ENCODE peak calls at places on chromosomes 1 and 21, in nine cellular contexts. One of them, this sample, is unnamed.

GRCh38 chr1:207097871-207098324 is 6.1 kb upstream of the C4BPA start:
- DNase-seq in amniotic stem cell: no peak
- DNase-seq in WERI-Rb-1: no peak
- DNase-seq in GM12864: peak
- DNase-seq in amniotic epithelial cell: peak
- DNase-seq in NCI-H1092: no peak
- DNase-seq in stimulated activated CD4-positive, alpha-beta T cell treated with anti-CD3 and anti-CD28 coated beads, TNF-alpha, amount 100 ng/mL, for 1 hour: no peak
- DNase-seq in HEK293T: no peak
- DNase-seq in T1000: no peak
- DNase-seq in this sample: no peak

GRCh38 chr1:34060901-34061415 is 104.1 kb downstream of the CSMD2 start:
- DNase-seq in stimulated activated CD4-positive, alpha-beta T cell treated with anti-CD3 and anti-CD28 coated beads, TNF-alpha, amount 100 ng/mL, for 1 hour: no peak
- DNase-seq in T1000: no peak
- DNase-seq in NCI-H1092: no peak
- DNase-seq in WERI-Rb-1: no peak
- DNase-seq in GM12864: no peak
- DNase-seq in amniotic epithelial cell: no peak
- DNase-seq in HEK293T: no peak
- DNase-seq in amniotic stem cell: no peak
- DNase-seq in this sample: no peak

GRCh38 chr1:59831529-59831928 is 16.8 kb downstream of the HOOK1 start:
- DNase-seq in HEK293T: peak
- DNase-seq in amniotic epithelial cell: no peak
- DNase-seq in amniotic stem cell: no peak
- DNase-seq in GM12864: no peak
- DNase-seq in T1000: no peak
- DNase-seq in NCI-H1092: no peak
- DNase-seq in WERI-Rb-1: no peak
- DNase-seq in stimulated activated CD4-positive, alpha-beta T cell treated with anti-CD3 and anti-CD28 coated beads, TNF-alpha, amount 100 ng/mL, for 1 hour: no peak
- DNase-seq in this sample: no peak

GRCh38 chr1:216576246-216576645 is 147.0 kb downstream of the ESRRG start:
- DNase-seq in T1000: no peak
- DNase-seq in amniotic epithelial cell: no peak
- DNase-seq in GM12864: no peak
- DNase-seq in NCI-H1092: no peak
- DNase-seq in HEK293T: no peak
- DNase-seq in WERI-Rb-1: no peak
- DNase-seq in stimulated activated CD4-positive, alpha-beta T cell treated with anti-CD3 and anti-CD28 coated beads, TNF-alpha, amount 100 ng/mL, for 1 hour: no peak
- DNase-seq in amniotic stem cell: no peak
- DNase-seq in this sample: no peak

GRCh38 chr21:46000731-46001641 is 19.4 kb downstream of the COL6A1 start:
- DNase-seq in NCI-H1092: no peak
- DNase-seq in amniotic epithelial cell: no peak
- DNase-seq in amniotic stem cell: no peak
- DNase-seq in GM12864: no peak
- DNase-seq in T1000: peak
- DNase-seq in WERI-Rb-1: peak
- DNase-seq in HEK293T: no peak
- DNase-seq in stimulated activated CD4-positive, alpha-beta T cell treated with anti-CD3 and anti-CD28 coated beads, TNF-alpha, amount 100 ng/mL, for 1 hour: no peak
- DNase-seq in this sample: no peak

GRCh38 chr1:208500379-208500778 is 256.2 kb upstream of the PLXNA2 start:
- DNase-seq in GM12864: no peak
- DNase-seq in stimulated activated CD4-positive, alpha-beta T cell treated with anti-CD3 and anti-CD28 coated beads, TNF-alpha, amount 100 ng/mL, for 1 hour: no peak
- DNase-seq in WERI-Rb-1: no peak
- DNase-seq in amniotic stem cell: no peak
- DNase-seq in HEK293T: no peak
- DNase-seq in T1000: no peak
- DNase-seq in amniotic epithelial cell: no peak
- DNase-seq in NCI-H1092: no peak
- DNase-seq in this sample: no peak

GRCh38 chr1:111052246-111052645 is 87.6 kb downstream of the DRAM2 start:
- DNase-seq in amniotic stem cell: no peak
- DNase-seq in HEK293T: no peak
- DNase-seq in amniotic epithelial cell: peak
- DNase-seq in NCI-H1092: no peak
- DNase-seq in T1000: no peak
- DNase-seq in stimulated activated CD4-positive, alpha-beta T cell treated with anti-CD3 and anti-CD28 coated beads, TNF-alpha, amount 100 ng/mL, for 1 hour: no peak
- DNase-seq in WERI-Rb-1: no peak
- DNase-seq in GM12864: no peak
- DNase-seq in this sample: no peak

GRCh38 chr1:206955476-206956312 is 9.4 kb upstream of the PIGR start:
- DNase-seq in amniotic epithelial cell: peak
- DNase-seq in GM12864: no peak
- DNase-seq in stimulated activated CD4-positive, alpha-beta T cell treated with anti-CD3 and anti-CD28 coated beads, TNF-alpha, amount 100 ng/mL, for 1 hour: no peak
- DNase-seq in WERI-Rb-1: no peak
- DNase-seq in NCI-H1092: peak
- DNase-seq in T1000: no peak
- DNase-seq in amniotic stem cell: no peak
- DNase-seq in HEK293T: no peak
- DNase-seq in this sample: no peak

GRCh38 chr1:119623651-119624050 is 24.4 kb downstream of the ZNF697 start:
- DNase-seq in HEK293T: no peak
- DNase-seq in GM12864: no peak
- DNase-seq in NCI-H1092: no peak
- DNase-seq in amniotic stem cell: no peak
- DNase-seq in T1000: no peak
- DNase-seq in stimulated activated CD4-positive, alpha-beta T cell treated with anti-CD3 and anti-CD28 coated beads, TNF-alpha, amount 100 ng/mL, for 1 hour: no peak
- DNase-seq in WERI-Rb-1: no peak
- DNase-seq in amniotic epithelial cell: no peak
- DNase-seq in this sample: no peak

GRCh38 chr1:156673387-156674121 is 3.7 kb downstream of the NES start:
- DNase-seq in amniotic stem cell: no peak
- DNase-seq in stimulated activated CD4-positive, alpha-beta T cell treated with anti-CD3 and anti-CD28 coated beads, TNF-alpha, amount 100 ng/mL, for 1 hour: no peak
- DNase-seq in NCI-H1092: no peak
- DNase-seq in WERI-Rb-1: peak
- DNase-seq in T1000: no peak
- DNase-seq in HEK293T: no peak
- DNase-seq in GM12864: no peak
- DNase-seq in amniotic epithelial cell: peak
- DNase-seq in this sample: no peak

GRCh38 chr1:16237343-16237830 is 404 bp upstream of the CPLANE2 start:
- DNase-seq in NCI-H1092: no peak
- DNase-seq in HEK293T: no peak
- DNase-seq in amniotic stem cell: no peak
- DNase-seq in T1000: no peak
- DNase-seq in WERI-Rb-1: no peak
- DNase-seq in amniotic epithelial cell: no peak
- DNase-seq in GM12864: no peak
- DNase-seq in stimulated activated CD4-positive, alpha-beta T cell treated with anti-CD3 and anti-CD28 coated beads, TNF-alpha, amount 100 ng/mL, for 1 hour: no peak
- DNase-seq in this sample: no peak

GRCh38 chr1:174301295-174302077 is 142.2 kb downstream of the RABGAP1L start:
- DNase-seq in T1000: no peak
- DNase-seq in GM12864: no peak
- DNase-seq in NCI-H1092: no peak
- DNase-seq in amniotic stem cell: no peak
- DNase-seq in HEK293T: no peak
- DNase-seq in WERI-Rb-1: no peak
- DNase-seq in stimulated activated CD4-positive, alpha-beta T cell treated with anti-CD3 and anti-CD28 coated beads, TNF-alpha, amount 100 ng/mL, for 1 hour: no peak
- DNase-seq in amniotic epithelial cell: no peak
- DNase-seq in this sample: no peak

GRCh38 chr21:31364265-31364945 is 20.3 kb upstream of the TIAM1 start:
- DNase-seq in stimulated activated CD4-positive, alpha-beta T cell treated with anti-CD3 and anti-CD28 coated beads, TNF-alpha, amount 100 ng/mL, for 1 hour: no peak
- DNase-seq in HEK293T: no peak
- DNase-seq in GM12864: no peak
- DNase-seq in amniotic epithelial cell: no peak
- DNase-seq in WERI-Rb-1: no peak
- DNase-seq in NCI-H1092: no peak
- DNase-seq in amniotic stem cell: no peak
- DNase-seq in T1000: no peak
- DNase-seq in this sample: no peak

GRCh38 chr1:52574594-52574993 is 21.7 kb upstream of the TUT4 start:
- DNase-seq in T1000: peak
- DNase-seq in GM12864: no peak
- DNase-seq in amniotic stem cell: peak
- DNase-seq in amniotic epithelial cell: peak
- DNase-seq in WERI-Rb-1: no peak
- DNase-seq in NCI-H1092: no peak
- DNase-seq in stimulated activated CD4-positive, alpha-beta T cell treated with anti-CD3 and anti-CD28 coated beads, TNF-alpha, amount 100 ng/mL, for 1 hour: no peak
- DNase-seq in HEK293T: no peak
- DNase-seq in this sample: peak

GRCh38 chr1:81597720-81598426 is 202.9 kb upstream of the ADGRL2 start:
- DNase-seq in GM12864: no peak
- DNase-seq in NCI-H1092: no peak
- DNase-seq in HEK293T: no peak
- DNase-seq in WERI-Rb-1: no peak
- DNase-seq in T1000: no peak
- DNase-seq in amniotic epithelial cell: no peak
- DNase-seq in stimulated activated CD4-positive, alpha-beta T cell treated with anti-CD3 and anti-CD28 coated beads, TNF-alpha, amount 100 ng/mL, for 1 hour: no peak
- DNase-seq in amniotic stem cell: no peak
- DNase-seq in this sample: no peak

GRCh38 chr1:8848663-8849386 is 29.7 kb downstream of the ENO1 start:
- DNase-seq in amniotic epithelial cell: peak
- DNase-seq in HEK293T: peak
- DNase-seq in T1000: peak
- DNase-seq in amniotic stem cell: peak
- DNase-seq in stimulated activated CD4-positive, alpha-beta T cell treated with anti-CD3 and anti-CD28 coated beads, TNF-alpha, amount 100 ng/mL, for 1 hour: peak
- DNase-seq in WERI-Rb-1: peak
- DNase-seq in GM12864: peak
- DNase-seq in NCI-H1092: peak
- DNase-seq in this sample: peak